ENCODE peak calls at places on chromosomes 1 and 21, in ten cellular contexts. C is AG09319, H is ovary, T is choroid plexus epithelial cell, X is IMR-90, S is heart right ventricle, B is glutamatergic neuron, U is psoas muscle, V is HFFc6, Z is HFF-Myc. R is an unnamed sample.

GRCh38 chr1:201084171-201084766 is 28.0 kb downstream of the CACNA1S start:
- DNase-seq in C (no peak), H (no peak), T (no peak), X (no peak), S (no peak), B (no peak), U (peak), V (no peak), Z (no peak), R (no peak)

GRCh38 chr1:155005076-155005971 is 2.7 kb downstream of the ZBTB7B start:
- DNase-seq in C (no peak), H (no peak), T (no peak), X (no peak), S (peak), B (no peak), U (peak), V (no peak), Z (no peak), R (peak)

GRCh38 chr1:13807213-13807612 is 107.2 kb downstream of the PRDM2 start:
- DNase-seq in C (no peak), H (no peak), T (peak), X (no peak), S (no peak), B (peak), U (no peak), V (peak), Z (no peak), R (peak)

GRCh38 chr1:33334081-33334552 is 13.2 kb upstream of the A3GALT2 start:
- DNase-seq in C (no peak), H (no peak), T (peak), X (no peak), S (peak), B (no peak), U (peak), V (no peak), Z (no peak), R (peak)

GRCh38 chr1:214377886-214378285 is 96.9 kb downstream of the SMYD2 start:
- DNase-seq in C (peak), H (no peak), T (peak), X (peak), S (no peak), B (no peak), U (no peak), V (peak), Z (peak), R (no peak)

GRCh38 chr1:234884006-234884405 is 244.6 kb downstream of the TOMM20 start:
- DNase-seq in C (no peak), H (no peak), T (no peak), X (no peak), S (no peak), B (no peak), U (no peak), V (no peak), Z (no peak), R (no peak)

GRCh38 chr1:230752407-230752806 is 5.2 kb downstream of the CAPN9 start:
- DNase-seq in C (no peak), H (no peak), T (no peak), X (no peak), S (peak), B (peak), U (no peak), V (no peak), Z (no peak), R (no peak)

GRCh38 chr1:216456682-216457081 is 33.4 kb upstream of the USH2A start:
- DNase-seq in C (no peak), H (no peak), T (peak), X (peak), S (no peak), B (no peak), U (no peak), V (peak), Z (peak), R (peak)

GRCh38 chr1:75937034-75937433 is 4.8 kb upstream of the ASB17 start:
- DNase-seq in C (no peak), H (no peak), T (peak), X (peak), S (no peak), B (no peak), U (no peak), V (peak), Z (peak), R (peak)

GRCh38 chr1:226679853-226680516 is 59.1 kb downstream of the ITPKB start:
- DNase-seq in C (no peak), H (peak), T (peak), X (peak), S (peak), B (peak), U (peak), V (peak), Z (no peak), R (no peak)

GRCh38 chr1:227411066-227411465 is 92.8 kb upstream of the CDC42BPA start:
- DNase-seq in C (no peak), H (no peak), T (peak), X (peak), S (no peak), B (no peak), U (no peak), V (peak), Z (no peak), R (no peak)

GRCh38 chr1:213649373-213649772 is 338.4 kb upstream of the PROX1 start:
- DNase-seq in C (no peak), H (no peak), T (no peak), X (no peak), S (no peak), B (no peak), U (no peak), V (no peak), Z (no peak), R (no peak)

GRCh38 chr1:234666761-234667160 is 56.8 kb upstream of the IRF2BP2 start:
- DNase-seq in C (no peak), H (no peak), T (no peak), X (no peak), S (no peak), B (no peak), U (no peak), V (no peak), Z (no peak), R (no peak)

GRCh38 chr21:36747815-36748381 is 49.0 kb downstream of the SIM2 start:
- DNase-seq in C (no peak), H (no peak), T (peak), X (peak), S (peak), B (peak), U (peak), V (no peak), Z (no peak), R (no peak)

GRCh38 chr1:115115521-115116161 is 26.3 kb upstream of the TSPAN2 start:
- DNase-seq in C (no peak), H (no peak), T (peak), X (peak), S (no peak), B (no peak), U (no peak), V (no peak), Z (no peak), R (no peak)

GRCh38 chr1:8334106-8334851 is 16.4 kb downstream of the SLC45A1 start:
- DNase-seq in C (no peak), H (no peak), T (no peak), X (no peak), S (no peak), B (no peak), U (no peak), V (no peak), Z (no peak), R (no peak)

GRCh38 chr1:117646956-117647355 is 41.1 kb downstream of the TENT5C start:
- DNase-seq in C (no peak), H (no peak), T (no peak), X (no peak), S (no peak), B (no peak), U (no peak), V (no peak), Z (no peak), R (no peak)

DNA sequence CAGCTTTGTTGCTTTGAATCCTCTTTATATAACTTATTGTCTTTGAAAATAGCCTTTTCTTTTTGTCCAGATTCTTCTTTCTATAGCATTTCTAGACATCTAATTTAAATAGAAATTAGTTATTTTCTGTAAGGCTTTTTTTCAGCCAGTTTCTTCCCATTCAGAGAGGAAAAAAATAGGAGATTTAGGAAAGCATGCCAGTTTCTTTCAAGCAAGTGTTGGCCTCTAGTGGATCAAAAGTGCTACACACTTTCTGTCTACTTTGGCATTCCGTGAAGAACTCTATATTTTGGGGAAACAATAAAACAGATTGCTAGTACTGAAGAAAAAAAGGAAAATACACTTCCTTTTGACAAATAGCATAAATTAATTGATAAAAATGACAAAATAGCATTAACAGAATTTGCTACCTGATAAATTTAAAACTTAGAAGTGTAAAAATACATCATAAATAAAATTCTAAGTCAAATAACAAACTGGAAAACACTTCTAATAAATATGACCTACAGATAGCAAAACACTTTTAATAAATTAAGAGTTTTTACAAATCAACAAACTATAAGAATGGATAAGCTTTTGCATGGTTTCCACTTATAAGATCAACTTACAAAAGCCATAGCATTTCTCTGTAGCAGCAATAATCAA is 13.1 kb upstream of the EXO1 start:
- DNase-seq in C (peak), H (no peak), T (peak), X (peak), S (no peak), B (no peak), U (no peak), V (peak), Z (no peak), R (peak)
- TF ChIP-seq CTCF in C (peak), H (peak), T (peak), X (peak), S (peak), B (peak), U (peak), V (peak), Z (peak), R (peak)

GRCh38 chr1:232306269-232306911 is 323.5 kb downstream of the SIPA1L2 start:
- DNase-seq in C (no peak), H (no peak), T (peak), X (no peak), S (peak), B (no peak), U (peak), V (no peak), Z (no peak), R (peak)
- TF ChIP-seq CTCF in C (no peak), H (no peak), T (peak), X (no peak), S (peak), B (no peak), U (peak), V (no peak), Z (no peak), R (peak)

GRCh38 chr21:41671212-41671762 is 95.6 kb downstream of the RIPK4 start:
- DNase-seq in C (no peak), H (no peak), T (no peak), X (no peak), S (no peak), B (no peak), U (no peak), V (no peak), Z (no peak), R (no peak)
- TF ChIP-seq CTCF in C (no peak), H (no peak), T (no peak), X (no peak), S (no peak), B (no peak), U (no peak), V (no peak), Z (no peak), R (no peak)

GRCh38 chr1:202205523-202206190 is 12.1 kb downstream of the LGR6 start:
- DNase-seq in C (no peak), H (no peak), T (peak), X (no peak), S (no peak), B (peak), U (no peak), V (no peak), Z (no peak), R (peak)
- TF ChIP-seq CTCF in C (no peak), H (no peak), T (peak), X (peak), S (no peak), B (no peak), U (no peak), V (peak), Z (peak), R (no peak)

GRCh38 chr1:239976130-239976968 is 115.3 kb upstream of the FMN2 start:
- DNase-seq in C (peak), H (no peak), T (peak), X (peak), S (peak), B (peak), U (no peak), V (peak), Z (peak), R (peak)
- TF ChIP-seq CTCF in C (peak), H (peak), T (peak), X (peak), S (peak), B (peak), U (peak), V (peak), Z (peak), R (peak)

GRCh38 chr21:30942192-30942591 is 60.8 kb upstream of the KRTAP11-1 start:
- DNase-seq in C (no peak), H (no peak), T (no peak), X (no peak), S (no peak), B (no peak), U (no peak), V (no peak), Z (no peak), R (no peak)
- TF ChIP-seq CTCF in C (no peak), H (no peak), T (no peak), X (no peak), S (no peak), B (no peak), U (no peak), V (no peak), Z (no peak), R (no peak)

DNA sequence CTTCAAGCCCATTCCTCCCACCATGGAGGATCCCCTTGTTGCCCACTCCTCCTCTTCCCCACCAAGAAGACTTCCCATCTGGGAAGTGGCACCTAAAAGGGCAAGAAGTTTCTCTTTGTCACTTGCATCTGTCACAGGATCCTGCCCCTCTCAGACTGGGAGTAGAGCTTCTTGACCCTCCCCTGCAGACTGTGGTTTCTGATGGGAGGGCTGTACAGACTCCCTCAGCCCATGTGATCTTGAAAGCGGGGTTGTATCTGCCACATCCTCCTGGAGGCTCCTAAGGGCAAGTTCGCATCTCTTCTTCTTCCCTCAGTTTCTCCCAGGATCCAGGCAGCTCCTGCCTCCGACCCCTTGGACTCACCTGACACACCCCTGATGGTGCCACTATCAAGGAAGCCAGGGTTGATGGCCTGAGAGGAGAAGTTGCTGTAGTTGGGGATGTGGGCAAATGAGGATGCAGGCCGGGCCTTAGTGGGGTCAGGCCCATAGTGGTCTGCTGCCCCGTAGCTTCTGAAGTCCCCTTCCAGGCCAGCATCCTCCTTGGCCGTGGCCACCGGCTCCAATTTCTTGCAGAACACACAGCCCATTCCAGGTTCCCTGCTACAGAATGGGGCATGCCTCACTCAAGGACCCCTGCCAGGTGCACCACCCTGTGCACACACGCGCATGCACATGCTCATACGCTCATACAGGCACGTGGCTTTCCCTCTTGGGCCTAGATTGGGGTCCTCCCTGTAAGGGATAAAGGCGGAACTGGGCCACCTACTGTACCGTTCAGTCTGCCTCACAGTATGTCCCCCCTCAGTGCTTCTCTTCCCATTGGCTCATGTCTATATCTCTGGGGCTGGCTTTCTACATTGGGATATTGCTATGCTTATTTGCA is 11.4 kb downstream of the FGR start:
- DNase-seq in C (no peak), H (no peak), T (no peak), X (no peak), S (no peak), B (no peak), U (no peak), V (no peak), Z (no peak), R (no peak)
- TF ChIP-seq CTCF in C (no peak), H (no peak), T (no peak), X (no peak), S (no peak), B (no peak), U (no peak), V (no peak), Z (no peak), R (no peak)